ENCODE peak calls at places on chromosomes 4 and X, in five cellular contexts. F, J, W, P and Q are unnamed samples.

GRCh38 chrX:49230500-49231232 is 2.5 kb downstream of the CACNA1F start:
- DNase-seq in F (peak; percentile 91), W (peak; percentile 40), P (no peak), J (no peak), Q (peak; percentile 18)

GRCh38 chr4:143133966-143134365 is 50.8 kb upstream of the USP38 start:
- DNase-seq in W (no peak), F (no peak), P (no peak), J (no peak), Q (no peak)

GRCh38 chrX:125505207-125505606 is 185.5 kb downstream of the TEX13C start:
- DNase-seq in F (no peak), P (peak; percentile 1), W (no peak), J (no peak), Q (no peak)

GRCh38 chr4:185304944-185305690 is 90.6 kb downstream of the LRP2BP start:
- DNase-seq in J (peak; percentile 42), P (peak; percentile 29), F (peak; percentile 86), W (peak; percentile 48), Q (peak; percentile 62)

GRCh38 chrX:134144231-134144630 is 92.8 kb upstream of the CCDC160 start:
- DNase-seq in W (peak; percentile 28), F (no peak), P (no peak), J (no peak), Q (no peak)

GRCh38 chr4:77025643-77026321 is 50.0 kb downstream of the CCNI start:
- DNase-seq in F (no peak), P (no peak), W (no peak), J (peak; percentile 39), Q (no peak)

GRCh38 chr4:151107063-151107462 is 7.6 kb downstream of the RPS3A start:
- DNase-seq in F (peak; percentile 50), J (no peak), W (no peak), P (no peak), Q (no peak)

GRCh38 chrX:110145854-110146253 is 142.9 kb downstream of the TMEM164 start:
- DNase-seq in F (peak; percentile 58), J (no peak), P (peak; percentile 43), W (peak; percentile 41), Q (peak; percentile 59)

GRCh38 chrX:120797201-120797938 is 78.3 kb downstream of the CT47B1 start:
- DNase-seq in W (no peak), F (no peak), P (no peak), J (no peak), Q (no peak)

GRCh38 chr4:129545599-129546278 is 449.8 kb downstream of the C4orf33 start:
- DNase-seq in F (no peak), P (peak; percentile 68), J (no peak), W (peak; percentile 19), Q (no peak)

GRCh38 chrX:152902502-152902820 is 4.6 kb downstream of the ZNF185 start:
- DNase-seq in P (no peak), F (peak; percentile 42), W (no peak), J (no peak), Q (no peak)

GRCh38 chr4:74394476-74395136 is 29.7 kb downstream of the EREG start:
- DNase-seq in F (no peak), J (peak; percentile 79), W (no peak), P (peak; percentile 63), Q (peak; percentile 45)

GRCh38 chr4:133866328-133866699 is 335.3 kb downstream of the PABPC4L start:
- DNase-seq in P (peak; percentile 95), F (peak; percentile 56), W (no peak), J (no peak), Q (no peak)

GRCh38 chr4:101682946-101683345 is 107.6 kb upstream of the BANK1 start:
- DNase-seq in P (no peak), J (no peak), W (no peak), F (no peak), Q (no peak)

GRCh38 chr4:720111-720860 is 14.7 kb downstream of the PCGF3 start:
- DNase-seq in J (no peak), P (no peak), W (no peak), F (no peak), Q (no peak)

GRCh38 chrX:139882299-139882698 is 50.6 kb downstream of the ATP11C start:
- DNase-seq in W (no peak), P (no peak), J (no peak), F (no peak), Q (peak; percentile 13)

GRCh38 chr4:159141193-159141592 is 38.3 kb downstream of the RAPGEF2 start:
- DNase-seq in P (peak; percentile 32), W (no peak), F (no peak), J (no peak), Q (no peak)

DNA sequence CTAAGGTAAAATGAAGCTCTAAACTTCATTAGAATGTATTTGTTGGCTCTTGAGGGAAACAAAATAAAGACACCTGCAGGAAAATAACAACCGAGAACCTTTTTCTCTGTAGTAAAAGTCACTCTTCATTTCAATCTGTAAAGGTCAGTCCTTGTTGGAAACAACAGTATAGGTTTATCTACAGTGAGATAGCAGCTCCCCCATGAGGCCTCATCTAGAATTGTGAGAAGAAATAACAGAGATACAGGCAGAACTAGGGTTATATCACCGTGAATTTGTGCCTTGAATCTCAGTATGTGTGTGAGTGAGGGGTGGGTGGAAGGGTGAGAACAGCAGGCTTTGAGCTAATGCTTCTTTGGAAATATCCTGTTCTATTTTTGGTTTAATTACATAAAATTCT is 107.8 kb upstream of the FMR1 start:
- DNase-seq in F (no peak), W (peak; percentile 34), J (no peak), P (peak; percentile 1), Q (no peak)
- TF ChIP-seq CTCF in F (peak; percentile 77), W (no peak), J (peak; percentile 18), P (no peak), Q (no peak)

GRCh38 chr4:136687118-136687517 is 845.2 kb downstream of the PCDH18 start:
- DNase-seq in P (no peak), F (peak; percentile 65), W (no peak), J (no peak), Q (no peak)
- TF ChIP-seq CTCF in P (peak; percentile 9), F (peak; percentile 60), W (peak; percentile 31), J (no peak), Q (no peak)

GRCh38 chr4:119313237-119313636 is 8.7 kb downstream of the FABP2 start:
- DNase-seq in W (no peak), P (no peak), F (no peak), J (no peak), Q (peak; percentile 52)

GRCh38 chr4:119310826-119311225 is 11.1 kb downstream of the FABP2 start:
- DNase-seq in F (no peak), W (no peak), P (peak; percentile 58), J (no peak), Q (no peak)

GRCh38 chr4:119317996-119318395 is 3.9 kb downstream of the FABP2 start:
- DNase-seq in F (no peak), P (no peak), J (no peak), W (no peak), Q (no peak)

GRCh38 chr4:119315036-119315435 is 6.9 kb downstream of the FABP2 start:
- DNase-seq in J (no peak), P (no peak), W (no peak), F (no peak), Q (no peak)

GRCh38 chr4:119314356-119314755 is 7.6 kb downstream of the FABP2 start:
- DNase-seq in F (peak; percentile 56), W (peak; percentile 64), P (peak; percentile 65), J (peak; percentile 54), Q (peak; percentile 76)
- TF ChIP-seq CTCF in F (peak; percentile 79), W (peak; percentile 55), P (peak; percentile 60), J (peak; percentile 73), Q (peak; percentile 52)

GRCh38 chr4:52015366-52015765 is 4.8 kb downstream of the LRRC66 start:
- DNase-seq in J (no peak), W (peak; percentile 19), F (no peak), P (no peak), Q (no peak)
- TF ChIP-seq CTCF in J (peak; percentile 16), W (peak; percentile 24), F (peak; percentile 72), P (peak; percentile 28), Q (no peak)